ENCODE peak calls at places on chromosomes 7 and 10, in six cellular contexts. One of them, this sample, is unnamed.

GRCh38 chr7:40115941-40116340 is 18.5 kb downstream of the MPLKIP start:
- DNase-seq in IMR-90: no peak
- DNase-seq in astrocyte of the spinal cord: no peak
- DNase-seq in right lobe of liver: no peak
- DNase-seq in HCT116: no peak
- DNase-seq in heart right ventricle: no peak
- DNase-seq in this sample: no peak

GRCh38 chr7:2522780-2523433 is 3.3 kb downstream of the LFNG start:
- DNase-seq in IMR-90: no peak
- DNase-seq in astrocyte of the spinal cord: peak
- DNase-seq in right lobe of liver: no peak
- DNase-seq in HCT116: peak
- DNase-seq in heart right ventricle: no peak
- DNase-seq in this sample: peak

GRCh38 chr10:69474688-69475432 is 23.6 kb downstream of the TSPAN15 start:
- DNase-seq in IMR-90: peak
- DNase-seq in astrocyte of the spinal cord: peak
- DNase-seq in right lobe of liver: no peak
- DNase-seq in HCT116: no peak
- DNase-seq in heart right ventricle: no peak
- DNase-seq in this sample: peak

GRCh38 chr10:131135716-131136115 is 175.8 kb downstream of the TCERG1L start:
- DNase-seq in IMR-90: no peak
- DNase-seq in astrocyte of the spinal cord: no peak
- DNase-seq in right lobe of liver: no peak
- DNase-seq in HCT116: no peak
- DNase-seq in heart right ventricle: no peak
- DNase-seq in this sample: no peak

GRCh38 chr10:48291190-48291589 is 15.3 kb upstream of the MAPK8 start:
- DNase-seq in IMR-90: no peak
- DNase-seq in astrocyte of the spinal cord: no peak
- DNase-seq in right lobe of liver: no peak
- DNase-seq in HCT116: no peak
- DNase-seq in heart right ventricle: no peak
- DNase-seq in this sample: no peak

GRCh38 chr7:101784275-101785127 is 32.9 kb upstream of the CUX1 start:
- DNase-seq in IMR-90: no peak
- DNase-seq in astrocyte of the spinal cord: no peak
- DNase-seq in right lobe of liver: no peak
- DNase-seq in HCT116: no peak
- DNase-seq in heart right ventricle: peak
- DNase-seq in this sample: peak

GRCh38 chr7:100577103-100577502 is 3.4 kb upstream of the SAP25 start:
- DNase-seq in IMR-90: no peak
- DNase-seq in astrocyte of the spinal cord: no peak
- DNase-seq in right lobe of liver: no peak
- DNase-seq in HCT116: no peak
- DNase-seq in heart right ventricle: no peak
- DNase-seq in this sample: no peak

GRCh38 chr10:45602082-45602730 is 70.4 kb downstream of the ZFAND4 start:
- DNase-seq in IMR-90: peak
- DNase-seq in astrocyte of the spinal cord: peak
- DNase-seq in right lobe of liver: no peak
- DNase-seq in HCT116: no peak
- DNase-seq in heart right ventricle: no peak
- DNase-seq in this sample: peak

GRCh38 chr7:80900583-80901576 is 18.0 kb downstream of the SEMA3C start:
- DNase-seq in IMR-90: peak
- DNase-seq in astrocyte of the spinal cord: peak
- DNase-seq in right lobe of liver: no peak
- DNase-seq in HCT116: no peak
- DNase-seq in heart right ventricle: no peak
- DNase-seq in this sample: peak

GRCh38 chr7:118259115-118259514 is 34.6 kb downstream of the ANKRD7 start:
- DNase-seq in IMR-90: no peak
- DNase-seq in astrocyte of the spinal cord: peak
- DNase-seq in right lobe of liver: no peak
- DNase-seq in HCT116: no peak
- DNase-seq in heart right ventricle: no peak
- DNase-seq in this sample: peak

GRCh38 chr7:100753750-100754149 is 20.4 kb downstream of the ZAN start:
- DNase-seq in IMR-90: peak
- DNase-seq in astrocyte of the spinal cord: no peak
- DNase-seq in right lobe of liver: no peak
- DNase-seq in HCT116: no peak
- DNase-seq in heart right ventricle: no peak
- DNase-seq in this sample: no peak

GRCh38 chr7:159144756-159145543 is at the start of gene VIPR2:
- DNase-seq in IMR-90: no peak
- DNase-seq in astrocyte of the spinal cord: no peak
- DNase-seq in right lobe of liver: no peak
- DNase-seq in HCT116: no peak
- DNase-seq in heart right ventricle: no peak
- DNase-seq in this sample: no peak

GRCh38 chr10:54815583-54815982 is 14.6 kb upstream of the PCDH15 start:
- DNase-seq in IMR-90: no peak
- DNase-seq in astrocyte of the spinal cord: no peak
- DNase-seq in right lobe of liver: no peak
- DNase-seq in HCT116: no peak
- DNase-seq in heart right ventricle: no peak
- DNase-seq in this sample: no peak

GRCh38 chr10:110530131-110530831 is 32.6 kb downstream of the DUSP5 start:
- DNase-seq in IMR-90: no peak
- DNase-seq in astrocyte of the spinal cord: peak
- DNase-seq in right lobe of liver: peak
- DNase-seq in HCT116: peak
- DNase-seq in heart right ventricle: peak
- DNase-seq in this sample: peak

GRCh38 chr7:156115582-156115981 is 303.3 kb upstream of the SHH start:
- DNase-seq in IMR-90: no peak
- DNase-seq in astrocyte of the spinal cord: no peak
- DNase-seq in right lobe of liver: no peak
- DNase-seq in HCT116: no peak
- DNase-seq in heart right ventricle: no peak
- DNase-seq in this sample: no peak

GRCh38 chr10:114498413-114499111 is 94.3 kb upstream of the AFAP1L2 start:
- DNase-seq in IMR-90: no peak
- DNase-seq in astrocyte of the spinal cord: no peak
- DNase-seq in right lobe of liver: no peak
- DNase-seq in HCT116: no peak
- DNase-seq in heart right ventricle: no peak
- DNase-seq in this sample: no peak

GRCh38 chr10:3452683-3453388 is 280.3 kb upstream of the PITRM1 start:
- DNase-seq in IMR-90: peak
- DNase-seq in astrocyte of the spinal cord: peak
- DNase-seq in right lobe of liver: no peak
- DNase-seq in HCT116: no peak
- DNase-seq in heart right ventricle: no peak
- DNase-seq in this sample: peak

GRCh38 chr10:126844406-126844805 is 60.8 kb upstream of the DOCK1 start:
- DNase-seq in IMR-90: no peak
- DNase-seq in astrocyte of the spinal cord: peak
- DNase-seq in right lobe of liver: no peak
- DNase-seq in HCT116: no peak
- DNase-seq in heart right ventricle: no peak
- DNase-seq in this sample: peak

GRCh38 chr10:99619090-99619800 is 994 bp downstream of the SLC25A28 start:
- DNase-seq in IMR-90: peak
- DNase-seq in astrocyte of the spinal cord: peak
- DNase-seq in right lobe of liver: no peak
- DNase-seq in HCT116: no peak
- DNase-seq in heart right ventricle: no peak
- DNase-seq in this sample: peak

GRCh38 chr10:99621454-99622246 is 1.4 kb upstream of the SLC25A28 start:
- DNase-seq in IMR-90: no peak
- DNase-seq in astrocyte of the spinal cord: no peak
- DNase-seq in right lobe of liver: no peak
- DNase-seq in HCT116: no peak
- DNase-seq in heart right ventricle: no peak
- DNase-seq in this sample: no peak

GRCh38 chr10:99620713-99621453 is 644 bp upstream of the SLC25A28 start:
- DNase-seq in IMR-90: peak
- DNase-seq in astrocyte of the spinal cord: peak
- DNase-seq in right lobe of liver: peak
- DNase-seq in HCT116: peak
- DNase-seq in heart right ventricle: peak
- DNase-seq in this sample: peak

GRCh38 chr10:99619851-99620712 is at the start of gene SLC25A28:
- DNase-seq in IMR-90: peak
- DNase-seq in astrocyte of the spinal cord: peak
- DNase-seq in right lobe of liver: peak
- DNase-seq in HCT116: peak
- DNase-seq in heart right ventricle: peak
- DNase-seq in this sample: peak

GRCh38 chr10:99623919-99624318 is 3.7 kb upstream of the SLC25A28 start:
- DNase-seq in IMR-90: no peak
- DNase-seq in astrocyte of the spinal cord: no peak
- DNase-seq in right lobe of liver: no peak
- DNase-seq in HCT116: no peak
- DNase-seq in heart right ventricle: no peak
- DNase-seq in this sample: no peak
- TF ChIP-seq CTCF in IMR-90: no peak
- TF ChIP-seq CTCF in astrocyte of the spinal cord: no peak
- TF ChIP-seq CTCF in right lobe of liver: no peak
- TF ChIP-seq CTCF in HCT116: no peak
- TF ChIP-seq CTCF in heart right ventricle: no peak
- TF ChIP-seq CTCF in this sample: no peak

GRCh38 chr7:98280296-98280695 is 1.2 kb upstream of the BRI3 start:
- DNase-seq in IMR-90: no peak
- DNase-seq in astrocyte of the spinal cord: no peak
- DNase-seq in right lobe of liver: no peak
- DNase-seq in HCT116: no peak
- DNase-seq in heart right ventricle: no peak
- DNase-seq in this sample: no peak
- H3K4me3 ChIP-seq in IMR-90: no peak
- H3K4me3 ChIP-seq in astrocyte of the spinal cord: peak
- H3K4me3 ChIP-seq in right lobe of liver: peak
- H3K4me3 ChIP-seq in HCT116: peak
- H3K4me3 ChIP-seq in heart right ventricle: no peak
- H3K4me3 ChIP-seq in this sample: no peak

GRCh38 chr7:14988941-14989340 is 86.4 kb upstream of the DGKB start:
- DNase-seq in IMR-90: no peak
- DNase-seq in astrocyte of the spinal cord: no peak
- DNase-seq in right lobe of liver: no peak
- DNase-seq in HCT116: no peak
- DNase-seq in heart right ventricle: no peak
- DNase-seq in this sample: no peak
- TF ChIP-seq CTCF in IMR-90: no peak
- TF ChIP-seq CTCF in astrocyte of the spinal cord: no peak
- TF ChIP-seq CTCF in right lobe of liver: no peak
- TF ChIP-seq CTCF in HCT116: no peak
- TF ChIP-seq CTCF in heart right ventricle: no peak
- TF ChIP-seq CTCF in this sample: no peak

DNA sequence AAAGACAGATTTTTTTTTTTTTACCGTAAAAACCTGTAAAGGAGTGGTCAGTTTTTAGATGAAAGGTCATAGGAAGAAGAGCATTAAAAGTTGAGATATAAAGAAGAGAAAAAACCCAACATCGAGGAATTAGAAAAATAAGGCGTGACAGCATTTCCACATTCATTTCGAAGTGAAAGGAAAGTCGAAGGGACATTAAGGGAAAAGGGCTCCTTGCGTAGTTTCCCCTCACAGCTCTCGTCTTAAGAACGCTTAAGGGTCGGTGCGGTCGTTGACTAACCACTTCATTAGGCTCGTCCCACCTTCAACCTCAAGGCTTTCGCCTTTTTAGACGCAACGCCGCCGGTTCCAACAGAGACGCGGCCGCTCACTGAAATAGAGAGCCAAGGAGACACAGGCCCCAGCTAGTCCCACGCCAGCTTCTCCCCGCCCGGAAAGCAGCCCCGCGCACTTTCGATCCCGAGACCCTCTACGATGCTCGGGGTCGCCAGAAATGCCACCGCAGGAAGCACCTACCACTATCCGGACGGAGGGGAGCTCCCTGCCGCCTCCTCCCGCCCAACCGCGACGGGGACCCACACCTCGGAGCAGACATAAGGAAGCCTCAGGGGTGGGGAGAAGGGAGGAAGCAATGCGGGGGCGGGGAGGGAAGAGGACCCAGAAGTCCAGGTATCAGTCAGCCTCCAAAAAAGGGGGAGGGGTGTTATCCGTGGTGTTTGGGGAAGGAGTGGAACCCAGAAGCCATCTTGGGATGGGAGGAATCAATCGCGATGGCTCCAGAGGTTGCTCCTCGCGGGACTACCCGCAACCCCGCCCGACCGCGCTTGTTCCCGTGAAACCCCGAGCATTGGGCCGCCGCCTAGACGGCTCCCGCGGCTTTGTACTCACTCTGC is 634 bp downstream of the TRA2A start:
- DNase-seq in IMR-90: peak
- DNase-seq in astrocyte of the spinal cord: peak
- DNase-seq in right lobe of liver: peak
- DNase-seq in HCT116: no peak
- DNase-seq in heart right ventricle: peak
- DNase-seq in this sample: peak
- H3K4me3 ChIP-seq in IMR-90: peak
- H3K4me3 ChIP-seq in astrocyte of the spinal cord: peak
- H3K4me3 ChIP-seq in right lobe of liver: peak
- H3K4me3 ChIP-seq in HCT116: peak
- H3K4me3 ChIP-seq in heart right ventricle: peak
- H3K4me3 ChIP-seq in this sample: peak

GRCh38 chr7:116354171-116354545 is 143.8 kb downstream of the TES start:
- DNase-seq in IMR-90: peak
- DNase-seq in astrocyte of the spinal cord: peak
- DNase-seq in right lobe of liver: no peak
- DNase-seq in HCT116: no peak
- DNase-seq in heart right ventricle: peak
- DNase-seq in this sample: peak
- TF ChIP-seq CTCF in IMR-90: no peak
- TF ChIP-seq CTCF in astrocyte of the spinal cord: no peak
- TF ChIP-seq CTCF in right lobe of liver: no peak
- TF ChIP-seq CTCF in HCT116: no peak
- TF ChIP-seq CTCF in heart right ventricle: no peak
- TF ChIP-seq CTCF in this sample: peak

DNA sequence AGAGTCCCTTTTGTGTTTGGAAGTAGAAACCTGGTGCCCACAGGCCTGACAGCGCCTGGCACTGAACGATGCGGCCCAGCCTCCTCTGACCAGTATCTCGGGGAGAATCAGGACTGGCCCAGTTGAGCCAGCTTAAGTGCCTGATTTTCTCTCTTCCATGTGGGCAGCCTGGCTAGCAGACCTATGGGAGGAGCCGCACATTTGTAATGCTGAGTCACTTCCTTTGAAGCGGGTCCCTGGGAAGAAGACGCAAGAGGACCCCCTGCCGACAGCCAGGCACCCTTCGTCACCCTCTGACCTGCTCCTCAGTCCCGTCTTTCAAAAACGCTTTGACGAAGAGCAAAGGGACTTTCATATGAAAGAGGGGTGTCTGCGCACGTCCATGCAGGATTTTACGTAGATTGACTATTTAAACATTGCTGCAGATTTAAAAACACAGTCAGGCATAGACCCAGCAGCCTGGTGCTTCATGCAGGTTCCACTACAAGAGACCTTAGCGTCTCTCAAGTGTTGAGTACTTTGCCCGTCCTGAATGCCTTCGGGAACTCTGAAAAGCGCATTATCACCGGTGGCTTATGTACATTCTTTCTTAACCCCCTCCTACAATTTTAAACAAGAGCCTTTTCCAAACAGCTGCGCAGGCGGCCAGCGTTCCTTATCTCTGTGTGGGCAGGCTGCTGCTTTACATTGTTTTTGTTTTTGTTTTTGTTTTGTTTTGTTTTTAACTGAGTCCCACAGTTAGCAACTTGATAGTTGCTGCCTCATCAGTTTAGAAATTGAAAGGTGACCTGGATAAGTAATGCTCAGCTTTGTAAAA is 36.5 kb upstream of the AP5Z1 start:
- DNase-seq in IMR-90: peak
- DNase-seq in astrocyte of the spinal cord: peak
- DNase-seq in right lobe of liver: no peak
- DNase-seq in HCT116: peak
- DNase-seq in heart right ventricle: peak
- DNase-seq in this sample: peak
- H3K4me3 ChIP-seq in IMR-90: peak
- H3K4me3 ChIP-seq in astrocyte of the spinal cord: no peak
- H3K4me3 ChIP-seq in right lobe of liver: peak
- H3K4me3 ChIP-seq in HCT116: peak
- H3K4me3 ChIP-seq in heart right ventricle: peak
- H3K4me3 ChIP-seq in this sample: peak